ENCODE peak calls at places on chromosomes 6 and 20, in five cellular contexts. D is fibroblast of lung, C is BE2C, P is cardiac fibroblast, S is ovary. M is an unnamed sample.

GRCh38 chr6:105035299-105035698 is 78.4 kb downstream of the LIN28B start:
- DNase-seq in S (no peak), P (no peak), D (no peak), C (no peak), M (no peak)

GRCh38 chr6:53926505-53926904 is 131.7 kb downstream of the LRRC1 start:
- DNase-seq in S (no peak), P (peak), D (peak), C (no peak), M (peak)

GRCh38 chr6:6861346-6861745 is 246.4 kb upstream of the RREB1 start:
- DNase-seq in S (no peak), C (no peak), P (no peak), D (no peak), M (no peak)

GRCh38 chr6:105178110-105178509 is 1.7 kb downstream of the POPDC3 start:
- DNase-seq in P (peak), C (no peak), D (peak), S (no peak), M (peak)

GRCh38 chr6:3259491-3259958 is 778 bp downstream of the PSMG4 start:
- DNase-seq in D (peak), S (peak), C (peak), P (peak), M (peak)

GRCh38 chr6:24078200-24078599 is 47.8 kb upstream of the NRSN1 start:
- DNase-seq in S (no peak), D (peak), C (no peak), P (no peak), M (peak)

GRCh38 chr20:62127799-62128198 is 5.5 kb downstream of the LSM14B start:
- DNase-seq in D (no peak), S (no peak), P (no peak), C (no peak), M (no peak)

GRCh38 chr6:36897629-36898028 is 11.9 kb downstream of the C6orf89 start:
- DNase-seq in S (no peak), P (no peak), C (no peak), D (no peak), M (no peak)

GRCh38 chr6:36858407-36858981 is 16.1 kb downstream of the PPIL1 start:
- DNase-seq in S (peak), D (peak), C (no peak), P (peak), M (peak)

GRCh38 chr6:100078509-100078908 is 84.5 kb upstream of the MCHR2 start:
- DNase-seq in D (peak), C (peak), S (no peak), P (peak), M (peak)

GRCh38 chr6:52389626-52390360 is 27.8 kb downstream of the PAQR8 start:
- DNase-seq in S (no peak), C (peak), P (peak), D (peak), M (peak)

GRCh38 chr6:96821034-96821433 is 16.2 kb downstream of the GPR63 start:
- DNase-seq in S (no peak), C (no peak), P (no peak), D (no peak), M (no peak)

GRCh38 chr20:37901667-37902503 is 1.0 kb upstream of the VSTM2L start:
- DNase-seq in C (peak), P (peak), D (peak), S (peak), M (peak)

GRCh38 chr6:28277746-28278145 is 3.6 kb upstream of the PGBD1 start:
- DNase-seq in D (no peak), C (no peak), P (no peak), S (no peak), M (peak)

GRCh38 chr6:99111590-99111989 is 163.8 kb upstream of the FBXL4 start:
- DNase-seq in C (no peak), S (no peak), D (no peak), P (no peak), M (no peak)

GRCh38 chr6:4776967-4777925 is 1.0 kb downstream of the CDYL start:
- DNase-seq in C (peak), P (peak), S (no peak), D (peak), M (peak)

GRCh38 chr6:134680021-134680420 is 269.9 kb downstream of the ALDH8A1 start:
- DNase-seq in C (no peak), P (no peak), D (no peak), S (no peak), M (no peak)

GRCh38 chr6:90079555-90080490 is 185.6 kb downstream of the GJA10 start:
- DNase-seq in D (no peak), C (no peak), S (no peak), P (no peak), M (no peak)

GRCh38 chr6:8707956-8708772 is 272.8 kb upstream of the SLC35B3 start:
- DNase-seq in D (peak), C (no peak), S (peak), P (no peak), M (peak)

GRCh38 chr6:49328051-49328450 is 135.0 kb downstream of the MMUT start:
- DNase-seq in C (peak), S (no peak), D (no peak), P (peak), M (no peak)

GRCh38 chr6:2086328-2087008 is 158.9 kb downstream of the GMDS start:
- DNase-seq in P (no peak), D (no peak), C (no peak), S (no peak), M (peak)

GRCh38 chr20:62511915-62512610 is 36.3 kb upstream of the GATA5 start:
- DNase-seq in C (no peak), P (no peak), S (no peak), D (no peak), M (no peak)

GRCh38 chr6:36033935-36034334 is 6.3 kb downstream of the MAPK14 start:
- DNase-seq in C (no peak), P (peak), S (no peak), D (peak), M (no peak)

GRCh38 chr6:19838442-19839236 is 1.5 kb downstream of the ID4 start:
- DNase-seq in C (peak), P (peak), D (peak), S (peak), M (peak)

GRCh38 chr20:17768267-17768666 is 68.5 kb downstream of the BANF2 start:
- DNase-seq in C (no peak), S (no peak), D (no peak), P (no peak), M (no peak)

GRCh38 chr20:35887393-35888064 is 66.8 kb downstream of the SCAND1 start:
- DNase-seq in S (no peak), P (no peak), D (no peak), C (no peak), M (no peak)

GRCh38 chr6:39806277-39806676 is 14.1 kb downstream of the DAAM2 start:
- DNase-seq in P (peak), S (no peak), C (no peak), D (peak), M (peak)

GRCh38 chr6:51559059-51559458 is 528.4 kb downstream of the PKHD1 start:
- DNase-seq in D (no peak), P (no peak), S (no peak), C (no peak), M (no peak)

GRCh38 chr6:47047479-47048411 is 5.6 kb upstream of the ADGRF1 start:
- DNase-seq in P (peak), D (peak), C (peak), S (no peak), M (peak)

GRCh38 chr6:72740135-72740534 is 118.3 kb downstream of the KCNQ5 start:
- DNase-seq in C (no peak), D (no peak), P (no peak), S (no peak), M (peak)

GRCh38 chr20:56400001-56400640 is 7.7 kb downstream of the CSTF1 start:
- DNase-seq in P (peak), S (no peak), D (peak), C (peak), M (peak)

GRCh38 chr20:50283922-50284810 is 93.5 kb downstream of the CEBPB start:
- DNase-seq in S (peak), D (peak), C (no peak), P (peak), M (peak)

DNA sequence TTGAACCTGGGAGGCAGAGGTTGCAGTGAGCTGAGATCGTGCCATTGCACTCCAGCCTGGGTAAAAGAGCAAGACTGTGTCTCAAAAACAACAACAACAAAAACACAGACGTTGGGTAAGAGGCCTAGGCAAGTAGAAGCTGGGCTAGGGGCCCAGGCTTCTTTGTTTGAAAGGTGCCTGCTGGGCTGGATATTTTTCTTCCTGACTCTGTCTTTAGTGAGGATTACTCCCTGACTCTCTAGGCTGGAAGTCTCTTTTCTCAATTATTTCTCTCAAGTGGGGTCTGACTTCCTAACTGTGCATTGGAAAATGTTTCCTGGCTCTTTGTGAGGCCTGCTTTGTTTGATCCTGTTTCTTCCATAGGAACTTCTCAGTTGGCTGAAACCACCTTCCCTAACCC is 76.5 kb upstream of the DTNBP1 start:
- DNase-seq in S (no peak), P (no peak), C (no peak), D (no peak), M (no peak)
- TF ChIP-seq CTCF in S (no peak), P (no peak), C (no peak), D (no peak), M (no peak)

GRCh38 chr20:39049148-39049547 is 87.0 kb downstream of the DHX35 start:
- DNase-seq in D (no peak), P (no peak), S (no peak), C (no peak), M (no peak)
- H3K4me3 ChIP-seq in D (no peak), P (no peak), S (no peak), C (no peak), M (peak)

DNA sequence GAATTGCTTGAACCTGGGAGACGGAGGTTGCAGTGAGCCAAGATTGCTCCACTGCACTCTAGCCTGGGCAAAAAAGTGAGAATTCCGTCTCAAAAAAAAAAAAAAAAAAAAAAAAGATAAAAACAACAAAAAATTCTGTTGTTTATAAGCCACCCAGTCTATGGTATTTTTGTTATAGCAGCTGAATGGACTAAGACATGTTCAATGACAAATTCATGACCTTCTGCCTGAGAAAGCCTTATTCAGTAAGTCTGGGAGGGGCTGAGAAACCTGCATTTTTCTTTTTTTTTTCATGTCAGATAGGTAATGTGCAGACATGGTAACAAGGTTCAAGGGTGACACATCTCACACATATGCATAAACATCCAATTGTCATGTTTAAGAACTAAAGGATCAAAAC is 40.4 kb upstream of the TRAF3IP2 start:
- DNase-seq in P (no peak), S (no peak), D (no peak), C (no peak), M (no peak)
- TF ChIP-seq CTCF in P (no peak), S (no peak), D (no peak), C (no peak), M (no peak)

DNA sequence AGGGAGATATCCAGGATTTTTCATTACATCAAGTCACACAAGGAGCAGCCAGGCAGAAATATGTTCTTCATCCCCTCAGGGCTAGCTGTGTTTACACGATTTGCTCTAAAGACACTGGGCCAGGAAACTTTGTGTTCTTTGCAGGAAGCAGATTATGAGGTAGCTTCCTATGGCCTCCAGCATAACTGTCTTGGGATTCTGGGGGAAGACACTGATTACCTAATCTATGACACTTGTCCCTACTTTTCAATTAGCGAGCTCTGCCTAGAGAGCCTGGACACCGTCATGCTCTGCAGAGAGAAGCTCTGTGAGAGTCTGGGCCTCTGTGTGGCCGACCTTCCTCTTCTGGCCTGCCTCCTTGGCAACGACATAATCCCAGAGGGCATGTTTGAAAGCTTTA is 11.2 kb downstream of the FAM120B start:
- DNase-seq in D (no peak), C (no peak), P (no peak), S (no peak), M (no peak)
- H3K4me3 ChIP-seq in D (no peak), C (no peak), P (no peak), S (no peak), M (no peak)

GRCh38 chr20:6185268-6185667 is 62.4 kb upstream of the FERMT1 start:
- DNase-seq in S (no peak), P (no peak), D (no peak), C (no peak), M (no peak)

GRCh38 chr20:6180531-6180930 is 57.7 kb upstream of the FERMT1 start:
- DNase-seq in P (no peak), C (no peak), S (no peak), D (no peak), M (no peak)

GRCh38 chr20:6178537-6178936 is 55.7 kb upstream of the FERMT1 start:
- DNase-seq in D (peak), P (peak), S (no peak), C (no peak), M (peak)

DNA sequence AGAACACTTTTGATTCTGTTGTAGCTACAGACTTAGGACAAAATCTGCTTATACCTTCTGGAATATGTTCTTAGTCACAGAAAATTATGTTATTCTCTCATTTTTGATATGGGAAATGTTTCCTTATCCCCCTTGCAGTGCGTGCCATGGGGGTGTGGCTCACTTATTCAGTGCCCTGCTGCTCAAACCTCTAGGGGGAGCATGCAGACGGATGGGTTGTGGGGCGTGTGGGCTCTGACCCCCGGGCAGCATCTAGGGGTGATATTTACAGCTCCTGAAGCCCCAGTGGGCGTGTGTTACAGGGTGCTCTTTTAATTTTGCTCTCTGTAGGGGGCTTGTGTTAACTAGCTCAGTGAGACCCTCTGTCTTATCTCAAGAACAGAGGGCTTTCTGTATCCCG is 61.3 kb upstream of the FERMT1 start:
- DNase-seq in P (no peak), D (no peak), S (no peak), C (no peak), M (no peak)
- TF ChIP-seq CTCF in P (no peak), D (no peak), S (no peak), C (peak), M (no peak)

M was measured in AG10803.